ENCODE peak calls at places on chromosomes 4 and X, in ten cellular contexts. X, D, S, K, N, B, E, T, Z and R are unnamed samples.

GRCh38 chr4:2785613-2786012 is 7.3 kb upstream of the SH3BP2 start:
- DNase-seq in T (no peak), K (no peak), X (no peak), D (no peak), S (no peak), B (no peak), N (no peak), Z (peak; percentile 55), E (no peak), R (no peak)

GRCh38 chr4:119671205-119671604 is 42.6 kb upstream of the PDE5A start:
- DNase-seq in T (no peak), D (no peak), S (no peak), K (no peak), E (no peak), N (no peak), B (no peak), Z (no peak), X (no peak), R (no peak)

GRCh38 chrX:53088136-53088974 is 5.6 kb upstream of the KANTR start:
- DNase-seq in S (peak; percentile 71), B (peak; percentile 89), E (peak; percentile 48), N (peak; percentile 79), D (peak; percentile 91), Z (peak; percentile 91), X (peak; percentile 81), K (peak; percentile 87), T (peak; percentile 61), R (no peak)

GRCh38 chr4:117385531-117385930 is 300.2 kb upstream of the TRAM1L1 start:
- DNase-seq in T (no peak), E (no peak), Z (no peak), S (no peak), D (no peak), B (no peak), K (no peak), X (no peak), N (no peak), R (no peak)

GRCh38 chrX:95076449-95076848 is 1402.4 kb downstream of the FAM133A start:
- DNase-seq in K (no peak), E (no peak), D (no peak), B (peak; percentile 0), S (no peak), X (no peak), N (no peak), Z (no peak), T (no peak), R (no peak)

GRCh38 chr4:109730294-109731051 is 603 bp upstream of the PLA2G12A start:
- DNase-seq in K (peak; percentile 66), S (no peak), E (peak; percentile 54), B (peak; percentile 65), D (no peak), T (peak; percentile 73), N (peak; percentile 47), Z (peak; percentile 74), X (no peak), R (peak; percentile 28)

GRCh38 chr4:2425386-2426068 is 6.8 kb downstream of the CFAP99 start:
- DNase-seq in B (no peak), S (no peak), T (no peak), D (no peak), E (no peak), X (no peak), K (no peak), N (no peak), Z (no peak), R (no peak)

GRCh38 chr4:156294577-156294976 is 340.9 kb upstream of the CTSO start:
- DNase-seq in X (no peak), S (no peak), Z (no peak), E (no peak), B (peak; percentile 27), T (no peak), D (peak; percentile 22), N (no peak), K (no peak), R (no peak)

GRCh38 chrX:134530845-134531244 is 70.9 kb downstream of the HPRT1 start:
- DNase-seq in T (no peak), E (no peak), B (no peak), X (no peak), D (no peak), Z (no peak), K (no peak), N (no peak), S (no peak), R (no peak)

GRCh38 chrX:19824603-19825002 is 62.8 kb downstream of the SH3KBP1 start:
- DNase-seq in B (no peak), K (no peak), N (no peak), X (peak; percentile 41), S (no peak), T (no peak), Z (no peak), E (no peak), D (no peak), R (no peak)

GRCh38 chr4:159206427-159206871 is 103.6 kb downstream of the RAPGEF2 start:
- DNase-seq in E (no peak), Z (no peak), S (no peak), N (no peak), K (no peak), X (peak; percentile 60), D (no peak), B (no peak), T (no peak), R (no peak)

GRCh38 chrX:154717824-154718223 is 33.1 kb downstream of the GAB3 start:
- DNase-seq in S (no peak), T (no peak), E (no peak), K (no peak), Z (peak; percentile 60), D (peak; percentile 22), B (no peak), X (no peak), N (no peak), R (no peak)